ENCODE peak calls at places on chromosomes 1 and 21, in six cellular contexts. C is germinal center; I is PC-9; Q is GM04504; P is NCI-H226; X is activated T-cell treated with anti-CD3 and anti-CD28 coated beads, Interleukin-2, amount 50 U/mL, for 72 hours. Y is an unnamed sample.

GRCh38 chr1:15132961-15133360 is 20.6 kb upstream of the TMEM51 start:
- DNase-seq in C (no peak), I (no peak), Q (no peak), P (no peak), X (no peak), Y (no peak)

GRCh38 chr1:27522148-27522859 is 32.3 kb upstream of the WASF2 start:
- DNase-seq in C (no peak), I (no peak), Q (no peak), P (no peak), X (peak; percentile 78), Y (no peak)

GRCh38 chr1:227913446-227913968 is 34.2 kb downstream of the WNT9A start:
- DNase-seq in C (no peak), I (no peak), Q (no peak), P (no peak), X (no peak), Y (no peak)

GRCh38 chr1:28104866-28105467 is 16.6 kb upstream of the EYA3 start:
- DNase-seq in C (no peak), I (peak; percentile 38), Q (no peak), P (peak; percentile 33), X (no peak), Y (no peak)

GRCh38 chr21:16650984-16651383 is 861.9 kb upstream of the CXADR start:
- DNase-seq in C (no peak), I (no peak), Q (no peak), P (no peak), X (no peak), Y (no peak)

GRCh38 chr21:42548687-42549406 is 35.2 kb downstream of the SLC37A1 start:
- DNase-seq in C (no peak), I (no peak), Q (no peak), P (no peak), X (no peak), Y (no peak)

GRCh38 chr21:44887807-44888580 is 14.5 kb upstream of the PTTG1IP start:
- DNase-seq in C (no peak), I (no peak), Q (no peak), P (no peak), X (no peak), Y (no peak)

GRCh38 chr1:156303241-156303640 is 4.1 kb upstream of the VHLL start:
- DNase-seq in C (no peak), I (no peak), Q (no peak), P (no peak), X (no peak), Y (no peak)

GRCh38 chr1:111481387-111482221 is 7.8 kb downstream of the C1orf162 start:
- DNase-seq in C (peak; percentile 39), I (peak; percentile 81), Q (peak; percentile 54), P (peak; percentile 48), X (peak; percentile 69), Y (no peak)

GRCh38 chr1:25858906-25859789 is at the start of gene AUNIP:
- DNase-seq in C (peak; percentile 97), I (peak; percentile 89), Q (peak; percentile 71), P (peak; percentile 77), X (peak; percentile 96), Y (peak; percentile 91)

GRCh38 chr1:25819496-25820246 is at the start of gene MTFR1L:
- DNase-seq in C (peak; percentile 96), I (peak; percentile 92), Q (peak; percentile 40), P (peak; percentile 82), X (peak; percentile 97), Y (peak; percentile 78)

GRCh38 chr21:42381347-42381984 is 14.4 kb downstream of the TMPRSS3 start:
- DNase-seq in C (peak; percentile 55), I (peak; percentile 59), Q (no peak), P (no peak), X (peak; percentile 46), Y (no peak)

GRCh38 chr1:206962269-206962668 is 8.0 kb downstream of the FCAMR start:
- DNase-seq in C (no peak), I (no peak), Q (no peak), P (no peak), X (no peak), Y (no peak)

GRCh38 chr1:210328746-210329488 is at the start of gene HHAT:
- DNase-seq in C (peak; percentile 58), I (peak; percentile 86), Q (peak; percentile 56), P (peak; percentile 24), X (peak; percentile 71), Y (peak; percentile 55)

GRCh38 chr1:39845569-39846566 is 37.4 kb downstream of the TRIT1 start:
- DNase-seq in C (no peak), I (peak; percentile 27), Q (peak; percentile 34), P (peak; percentile 66), X (peak; percentile 82), Y (no peak)

GRCh38 chr1:167194182-167194581 is 26.5 kb upstream of the POU2F1 start:
- DNase-seq in C (no peak), I (no peak), Q (no peak), P (no peak), X (no peak), Y (no peak)

GRCh38 chr1:18962855-18963737 is 6.6 kb upstream of the IFFO2 start:
- DNase-seq in C (no peak), I (no peak), Q (no peak), P (no peak), X (no peak), Y (no peak)